ENCODE peak calls at places on chromosomes 3 and 15, in six cellular contexts. C is MM.1S, W is HCT116, Q is GM23248, Z is SK-N-SH, M is PC-3. B is an unnamed sample.

GRCh38 chr3:62372621-62373041 is 719 bp downstream of the FEZF2 start:
- DNase-seq in M (no peak), C (no peak), Q (no peak), W (no peak), Z (peak; percentile 44), B (peak; percentile 62)

GRCh38 chr3:13025090-13025489 is 48.1 kb downstream of the IQSEC1 start:
- DNase-seq in Q (peak; percentile 94), W (peak; percentile 4), Z (no peak), C (no peak), M (peak; percentile 77), B (no peak)

GRCh38 chr15:52782514-52782913 is 7.6 kb downstream of the ONECUT1 start:
- DNase-seq in M (no peak), Q (no peak), W (no peak), Z (no peak), C (no peak), B (no peak)

GRCh38 chr3:126540342-126540849 is 16.4 kb downstream of the CHST13 start:
- DNase-seq in C (no peak), Z (peak; percentile 17), Q (peak; percentile 99), W (peak; percentile 76), M (peak; percentile 91), B (no peak)

GRCh38 chr3:115085197-115085865 is 61.8 kb downstream of the ZBTB20 start:
- DNase-seq in Q (peak; percentile 56), W (no peak), Z (no peak), M (peak; percentile 15), C (no peak), B (peak; percentile 12)

GRCh38 chr3:186385856-186386602 is 24.0 kb upstream of the DGKG start:
- DNase-seq in W (no peak), Q (peak; percentile 19), Z (no peak), C (no peak), M (no peak), B (no peak)

GRCh38 chr15:42737529-42738328 is 801 bp upstream of the CDAN1 start:
- DNase-seq in Z (no peak), W (peak; percentile 36), C (peak; percentile 30), M (peak; percentile 79), Q (peak; percentile 52), B (no peak)

GRCh38 chr15:80489030-80489594 is 84.9 kb downstream of the ARNT2 start:
- DNase-seq in Z (no peak), W (no peak), M (peak; percentile 23), C (no peak), Q (peak; percentile 89), B (no peak)

GRCh38 chr3:177079684-177080083 is 117.6 kb downstream of the TBL1XR1 start:
- DNase-seq in W (no peak), M (no peak), Z (no peak), Q (no peak), C (no peak), B (no peak)

GRCh38 chr3:150303776-150304175 is 104.3 kb upstream of the TSC22D2 start:
- DNase-seq in Z (no peak), M (peak; percentile 44), Q (no peak), C (peak; percentile 42), W (peak; percentile 57), B (peak; percentile 24)

GRCh38 chr3:55658297-55659022 is 171.4 kb upstream of the WNT5A start:
- DNase-seq in W (no peak), Q (no peak), C (peak; percentile 89), M (no peak), Z (no peak), B (no peak)

GRCh38 chr15:31302778-31303433 is 23.7 kb upstream of the KLF13 start:
- DNase-seq in W (no peak), M (no peak), Q (no peak), Z (no peak), C (no peak), B (peak; percentile 77)

GRCh38 chr3:69746119-69746518 is 6.9 kb downstream of the MITF start:
- DNase-seq in Q (no peak), C (no peak), W (no peak), M (no peak), Z (no peak), B (no peak)

GRCh38 chr3:78858165-78858564 is 909.6 kb downstream of the ROBO1 start:
- DNase-seq in W (no peak), C (no peak), M (peak; percentile 29), Z (no peak), Q (peak; percentile 34), B (no peak)

GRCh38 chr3:33060609-33061337 is 36.2 kb downstream of the GLB1 start:
- DNase-seq in W (no peak), Q (no peak), M (no peak), Z (no peak), C (no peak), B (no peak)

GRCh38 chr3:111723293-111723963 is 128.3 kb upstream of the ZBED2 start:
- DNase-seq in Q (peak; percentile 82), W (no peak), Z (no peak), C (no peak), M (peak; percentile 90), B (no peak)

GRCh38 chr3:171803044-171803443 is 7.2 kb downstream of the PLD1 start:
- DNase-seq in Q (no peak), Z (no peak), M (no peak), W (no peak), C (no peak), B (no peak)

GRCh38 chr3:62242846-62243245 is 130.5 kb downstream of the FEZF2 start:
- DNase-seq in M (no peak), Z (no peak), Q (no peak), C (no peak), W (no peak), B (peak; percentile 92)

GRCh38 chr15:91572110-91572509 is 281.4 kb upstream of the SLCO3A1 start:
- DNase-seq in C (no peak), W (no peak), Z (no peak), Q (peak; percentile 10), M (peak; percentile 58), B (no peak)

GRCh38 chr3:126101521-126101982 is 17.6 kb upstream of the SLC41A3 start:
- DNase-seq in C (no peak), Z (no peak), W (no peak), Q (no peak), M (no peak), B (no peak)

GRCh38 chr15:25543156-25543555 is 104.3 kb upstream of the UBE3A start:
- DNase-seq in C (no peak), M (peak; percentile 44), W (no peak), Q (peak; percentile 77), Z (peak; percentile 46), B (peak; percentile 15)

GRCh38 chr3:55486857-55487375 is at the start of gene WNT5A:
- DNase-seq in C (peak; percentile 42), W (no peak), Z (peak; percentile 73), Q (peak; percentile 72), M (peak; percentile 56), B (peak; percentile 82)

GRCh38 chr15:92693922-92694331 is 38.4 kb upstream of the FAM174B start:
- DNase-seq in W (peak; percentile 34), M (peak; percentile 49), C (no peak), Z (peak; percentile 55), Q (peak; percentile 15), B (peak; percentile 75)

GRCh38 chr3:168977696-168978374 is 685.7 kb downstream of the MECOM start:
- DNase-seq in M (no peak), Q (peak; percentile 59), Z (no peak), W (no peak), C (no peak), B (no peak)

GRCh38 chr3:55860040-55860439 is 372.9 kb upstream of the WNT5A start:
- DNase-seq in C (no peak), Q (no peak), W (no peak), Z (no peak), M (no peak), B (no peak)

GRCh38 chr3:188002626-188003138 is 151.3 kb upstream of the LPP start:
- DNase-seq in C (no peak), Z (no peak), W (no peak), Q (no peak), M (no peak), B (no peak)

GRCh38 chr3:8575364-8576104 is 69.1 kb downstream of the SSUH2 start:
- DNase-seq in M (peak; percentile 23), C (no peak), W (no peak), Z (no peak), Q (peak; percentile 41), B (no peak)

DNA sequence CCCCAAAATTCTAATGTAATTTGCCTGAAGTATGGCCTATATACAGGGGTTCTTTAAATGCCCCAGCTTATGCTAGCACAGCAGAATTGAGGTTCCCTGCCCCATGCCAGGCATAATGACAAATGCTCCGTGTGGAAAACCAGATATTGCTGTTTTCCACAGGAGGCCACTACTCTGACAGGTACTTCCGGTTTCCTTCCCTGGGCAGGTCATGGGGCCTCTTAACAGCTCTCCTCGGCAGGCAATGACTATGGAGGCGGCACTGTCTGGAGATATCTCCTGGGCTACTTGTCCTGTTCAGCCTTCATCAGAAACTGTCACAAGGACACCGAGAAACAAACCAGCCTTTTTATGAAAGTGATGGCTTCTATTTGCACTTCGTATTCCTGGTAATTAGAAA is 54.8 kb downstream of the SLC7A14 start:
- DNase-seq in Z (no peak), C (no peak), Q (no peak), W (no peak), M (no peak), B (no peak)
- H3K9ac ChIP-seq in Z (no peak overlapping the region), C (no peak overlapping the region), Q (no peak overlapping the region), W (no peak overlapping the region), M (no peak overlapping the region), B (no peak overlapping the region)

GRCh38 chr3:57135964-57136363 is 29.2 kb downstream of the IL17RD start:
- DNase-seq in C (no peak), M (no peak), Q (no peak), W (no peak), Z (no peak), B (no peak)
- H3K79me2 ChIP-seq in C (no peaks in the 10 kb centered on the region), M (no peaks in the 10 kb centered on the region), Q (no peaks in the 10 kb centered on the region), W (no peaks in the 10 kb centered on the region), Z (no peaks in the 10 kb centered on the region), B (peaks cover 56% of the 10 kb centered on the region)

DNA sequence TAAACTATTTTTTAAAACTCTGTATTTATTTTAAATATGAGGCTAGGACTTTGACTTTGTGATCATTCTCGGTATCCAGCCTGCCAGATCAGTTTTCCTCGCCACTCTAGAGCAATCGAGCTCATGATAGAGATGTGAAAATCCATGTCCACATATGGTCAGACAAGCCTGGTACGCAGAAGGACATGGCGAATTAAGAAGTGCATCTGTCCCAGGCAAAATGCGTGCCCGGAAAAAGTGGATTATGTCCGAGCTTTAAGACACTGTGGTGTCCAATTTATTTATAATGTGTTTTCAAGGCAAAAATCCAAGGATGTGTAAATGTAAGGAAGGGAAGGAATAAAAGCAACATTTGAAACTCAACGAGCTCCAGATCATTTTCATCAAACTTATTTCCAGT is 825.6 kb downstream of the SQOR start:
- DNase-seq in Z (no peak), Q (no peak), M (no peak), C (no peak), W (no peak), B (no peak)
- TF ChIP-seq EZH2phosphoT487 in Z (no peak), Q (no peak), M (no peak), C (no peak), W (no peak), B (no peak)

GRCh38 chr3:63685340-63685739 is 32.9 kb downstream of the SNTN start:
- DNase-seq in Z (no peak), M (no peak), Q (no peak), W (no peak), C (no peak), B (no peak)

GRCh38 chr3:63693351-63693750 is 40.9 kb downstream of the SNTN start:
- DNase-seq in C (no peak), Q (no peak), Z (no peak), W (no peak), M (no peak), B (no peak)

GRCh38 chr3:63687569-63688233 is 35.2 kb downstream of the SNTN start:
- DNase-seq in M (no peak), W (no peak), Q (peak; percentile 27), Z (no peak), C (no peak), B (peak; percentile 94)

GRCh38 chr3:63684081-63684480 is 31.6 kb downstream of the SNTN start:
- DNase-seq in M (no peak), C (no peak), W (no peak), Q (no peak), Z (no peak), B (no peak)

GRCh38 chr3:63689285-63689684 is 36.8 kb downstream of the SNTN start:
- DNase-seq in W (no peak), Z (no peak), M (no peak), C (no peak), Q (no peak), B (no peak)
- H3K9ac ChIP-seq in W (no peak overlapping the region), Z (no peak overlapping the region), M (no peak overlapping the region), C (no peak overlapping the region), Q (no peak overlapping the region), B (no peak overlapping the region)

B was measured in neural progenitor cell.